ENCODE peak calls at places on chromosome 7, in five cellular contexts. T is GM12865, U is prostate gland, R is tibial artery, Y is colonic mucosa. X is an unnamed sample.

GRCh38 chr7:51129527-51130472 is 186.8 kb downstream of the COBL start:
- DNase-seq in U (no peak), R (no peak), Y (no peak), T (no peak), X (no peak)

GRCh38 chr7:121531175-121532070 is 135.3 kb upstream of the FAM3C start:
- DNase-seq in T (no peak), U (no peak), R (no peak), Y (no peak), X (no peak)

GRCh38 chr7:99386584-99387238 is 12.2 kb downstream of the ARPC1B start:
- DNase-seq in Y (no peak), R (no peak), U (no peak), T (peak; percentile 59), X (peak; percentile 66)

GRCh38 chr7:135147899-135148721 is at the start of gene TMEM140:
- DNase-seq in T (peak; percentile 84), Y (peak; percentile 70), U (peak; percentile 61), R (no peak), X (peak; percentile 89)

GRCh38 chr7:118855290-118855689 is 630.8 kb downstream of the ANKRD7 start:
- DNase-seq in Y (no peak), R (no peak), T (no peak), U (peak; percentile 13), X (no peak)

GRCh38 chr7:125465527-125465926 is 535.9 kb upstream of the POT1 start:
- DNase-seq in R (no peak), Y (no peak), T (no peak), U (no peak), X (no peak)

GRCh38 chr7:776992-777520 is 50.0 kb upstream of the PRKAR1B start:
- DNase-seq in U (no peak), R (no peak), Y (no peak), T (no peak), X (peak; percentile 11)

GRCh38 chr7:84025332-84025927 is 169.2 kb downstream of the SEMA3A start:
- DNase-seq in U (no peak), Y (no peak), R (no peak), T (peak; percentile 5), X (peak; percentile 94)

GRCh38 chr7:2633538-2634264 is 1.9 kb downstream of the TTYH3 start:
- DNase-seq in T (no peak), R (peak; percentile 91), U (no peak), Y (no peak), X (peak; percentile 93)

GRCh38 chr7:149414745-149415390 is 46.0 kb downstream of the ZNF777 start:
- DNase-seq in T (no peak), Y (peak; percentile 30), U (no peak), R (peak; percentile 76), X (peak; percentile 92)

GRCh38 chr7:64206903-64207302 is at the start of gene ZNF735:
- DNase-seq in U (no peak), Y (no peak), R (no peak), T (no peak), X (no peak)

GRCh38 chr7:45937301-45937700 is 16.2 kb upstream of the IGFBP3 start:
- DNase-seq in R (no peak), U (no peak), Y (no peak), T (no peak), X (no peak)

GRCh38 chr7:20030417-20030816 is 186.8 kb downstream of the MACC1 start:
- DNase-seq in T (peak; percentile 59), U (no peak), R (no peak), Y (no peak), X (no peak)

GRCh38 chr7:127780489-127780888 is 128.5 kb downstream of the SND1 start:
- DNase-seq in R (no peak), Y (no peak), U (no peak), T (no peak), X (no peak)

GRCh38 chr7:41637051-41637450 is 65.8 kb downstream of the INHBA start:
- DNase-seq in R (no peak), U (no peak), T (no peak), Y (no peak), X (peak; percentile 49)

GRCh38 chr7:151498495-151498894 is 21.2 kb downstream of the RHEB start:
- DNase-seq in Y (no peak), T (no peak), U (no peak), R (no peak), X (no peak)

GRCh38 chr7:91242097-91242846 is 22.0 kb upstream of the FZD1 start:
- DNase-seq in U (no peak), Y (no peak), T (no peak), R (no peak), X (peak; percentile 77)

GRCh38 chr7:39609462-39610149 is 13.8 kb upstream of the RALA start:
- DNase-seq in T (peak; percentile 16), R (no peak), Y (no peak), U (no peak), X (no peak)

GRCh38 chr7:121192834-121193233 is 136.0 kb upstream of the WNT16 start:
- DNase-seq in Y (no peak), R (no peak), U (no peak), T (no peak), X (peak; percentile 44)

GRCh38 chr7:108016841-108017775 is 14.1 kb upstream of the LAMB1 start:
- DNase-seq in T (peak; percentile 7), Y (no peak), R (no peak), U (no peak), X (peak; percentile 75)

GRCh38 chr7:18151419-18151818 is 123.8 kb upstream of the PRPS1L1 start:
- DNase-seq in U (no peak), R (no peak), T (no peak), Y (no peak), X (peak; percentile 8)

GRCh38 chr7:98165827-98166667 is 45.2 kb upstream of the BHLHA15 start:
- DNase-seq in T (peak; percentile 60), U (peak; percentile 49), R (no peak), Y (peak; percentile 78), X (peak; percentile 22)

GRCh38 chr7:142554555-142555532 is 194.4 kb upstream of the PRSS1 start:
- DNase-seq in Y (no peak), U (no peak), T (no peak), R (no peak), X (peak; percentile 50)

GRCh38 chr7:142553216-142553615 is 196.1 kb upstream of the PRSS1 start:
- DNase-seq in U (no peak), Y (no peak), T (no peak), R (no peak), X (peak; percentile 71)

GRCh38 chr7:142560166-142560565 is 189.1 kb upstream of the PRSS1 start:
- DNase-seq in R (no peak), U (no peak), T (no peak), Y (no peak), X (no peak)

GRCh38 chr7:142557971-142558582 is 191.2 kb upstream of the PRSS1 start:
- DNase-seq in T (peak; percentile 59), Y (peak; percentile 49), U (no peak), R (no peak), X (peak; percentile 90)

DNA sequence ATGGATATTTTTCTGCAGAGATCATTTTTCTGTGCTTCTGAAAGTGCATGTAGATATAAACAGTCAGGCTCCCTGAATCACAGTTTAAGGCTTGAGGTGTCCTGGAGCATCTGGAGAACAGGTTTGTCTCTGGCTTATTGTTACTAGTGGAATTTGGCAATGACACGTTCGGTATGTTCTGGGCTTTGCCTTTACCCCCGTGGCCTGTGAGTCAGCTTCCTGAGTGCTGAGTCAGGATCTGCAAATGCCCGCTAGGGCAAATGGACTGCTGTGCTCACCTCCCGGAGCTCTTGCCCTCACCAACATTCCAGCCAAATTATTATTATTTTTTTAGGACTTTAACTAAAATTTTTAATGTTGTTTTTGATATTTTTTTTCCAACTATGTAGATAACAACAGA is 192.5 kb upstream of the PRSS1 start:
- DNase-seq in Y (no peak), U (peak; percentile 42), T (no peak), R (no peak), X (peak; percentile 99)
- TF ChIP-seq CTCF in Y (no peak), U (peak; percentile 34), T (no peak), R (no peak), X (peak; percentile 33)

GRCh38 chr7:31065840-31066239 is 13.7 kb downstream of the ADCYAP1R1 start:
- DNase-seq in U (no peak), T (no peak), R (no peak), Y (no peak), X (no peak)

GRCh38 chr7:31066516-31067130 is 14.5 kb downstream of the ADCYAP1R1 start:
- DNase-seq in T (no peak), R (no peak), U (no peak), Y (no peak), X (no peak)

GRCh38 chr7:31062746-31063435 is 10.8 kb downstream of the ADCYAP1R1 start:
- DNase-seq in Y (no peak), U (no peak), T (no peak), R (no peak), X (no peak)

GRCh38 chr7:31067491-31067890 is 15.4 kb downstream of the ADCYAP1R1 start:
- DNase-seq in U (no peak), R (peak; percentile 28), T (no peak), Y (no peak), X (no peak)

GRCh38 chr7:31065021-31065593 is 13.0 kb downstream of the ADCYAP1R1 start:
- DNase-seq in Y (no peak), U (no peak), R (no peak), T (no peak), X (no peak)
- TF ChIP-seq CTCF in Y (no peak), U (no peak), R (no peak), T (no peak), X (no peak)

DNA sequence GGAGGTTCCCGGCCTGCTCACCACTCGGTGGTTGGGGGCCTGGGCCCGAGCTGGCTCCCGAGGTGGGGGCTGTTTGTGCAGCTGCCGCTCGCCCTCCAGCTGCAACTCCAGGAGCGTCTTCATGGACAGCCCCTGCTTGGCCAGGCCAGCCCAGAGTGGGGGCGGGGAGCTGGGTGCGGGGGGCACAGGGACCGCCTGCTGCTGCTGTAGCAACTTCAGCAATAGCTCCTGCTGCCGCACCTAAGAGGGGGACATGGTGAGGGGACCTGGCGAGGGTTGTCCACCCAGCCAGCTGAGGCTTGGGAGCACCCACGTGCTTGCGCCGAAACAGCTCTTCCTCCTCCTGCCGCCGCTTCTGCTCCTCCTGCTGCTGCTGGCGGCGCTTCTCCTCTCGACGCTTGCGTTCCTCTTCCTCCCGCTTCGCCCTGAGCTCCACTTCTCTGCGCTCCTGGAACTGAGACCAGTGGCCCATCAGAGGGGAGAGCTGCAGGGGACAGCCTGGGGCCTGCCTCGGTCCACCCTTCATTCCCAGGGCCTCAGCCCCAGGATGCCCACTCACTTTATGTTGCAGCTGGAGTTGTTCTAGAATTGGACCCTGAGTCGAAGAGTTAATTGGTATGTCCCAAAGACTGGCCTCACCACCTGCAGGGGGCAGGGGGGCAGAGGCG is 9.6 kb downstream of the GNB2 start:
- DNase-seq in T (no peak), U (no peak), R (no peak), Y (no peak), X (no peak)
- TF ChIP-seq CTCF in T (no peak), U (no peak), R (no peak), Y (no peak), X (no peak)

DNA sequence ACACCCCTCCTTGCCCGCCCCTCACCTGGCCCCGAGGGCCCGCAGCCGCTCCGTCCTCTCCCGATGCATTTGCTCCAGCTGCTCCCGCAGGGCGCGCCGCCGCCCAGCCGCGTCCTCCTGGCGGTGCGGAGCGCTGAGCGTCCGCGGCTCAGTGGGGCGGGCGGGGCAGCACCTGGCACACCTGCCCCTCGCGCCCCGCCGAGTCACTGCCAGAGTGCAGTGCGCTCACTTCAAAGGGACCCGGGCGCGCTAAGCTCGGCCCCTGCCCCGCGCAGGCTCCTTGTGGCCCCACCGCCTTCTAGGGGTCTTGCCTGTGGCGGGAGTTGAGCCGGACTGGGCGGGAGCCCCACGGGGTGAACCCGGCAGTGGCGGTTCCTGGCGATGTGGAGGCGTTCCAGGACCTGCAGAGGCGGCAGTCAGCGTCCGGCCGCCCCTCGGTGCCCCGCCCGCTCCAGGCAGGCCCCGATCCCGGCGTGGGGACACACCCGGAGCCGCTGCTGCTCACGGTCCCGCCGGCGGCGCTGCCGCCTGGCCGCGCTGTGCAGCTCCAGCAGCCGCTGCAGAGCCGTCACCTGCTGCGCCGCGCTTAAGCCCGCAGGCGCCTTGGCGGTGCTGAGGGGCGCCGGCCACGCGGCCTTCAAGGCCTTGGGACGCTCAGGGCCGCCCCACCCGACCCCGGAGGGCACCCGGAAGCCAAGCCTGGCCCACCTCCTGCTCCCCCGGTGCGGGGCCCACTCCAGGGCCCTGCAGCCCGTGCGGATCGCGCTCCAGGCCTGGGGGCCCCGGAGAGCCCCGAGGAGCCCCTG is 6.7 kb downstream of the ATP6V1F start:
- DNase-seq in U (peak; percentile 43), R (no peak), T (peak; percentile 70), Y (peak; percentile 60), X (peak; percentile 32)
- TF ChIP-seq CTCF in U (peak; percentile 34), R (peak; percentile 25), T (no peak), Y (no peak), X (no peak)